ENCODE peak calls at places on chromosomes 5 and 9, in five cellular contexts. One of them, this sample, is unnamed.

GRCh38 chr9:134950404-134950760 is 32.7 kb upstream of the FCN1 start:
- DNase-seq in heart left ventricle: no peak
- DNase-seq in cardiac fibroblast: no peak
- DNase-seq in AG10803: no peak
- DNase-seq in PC-3: no peak
- DNase-seq in this sample: no peak

GRCh38 chr5:61020415-61020814 is 75.4 kb downstream of the NDUFAF2 start:
- DNase-seq in heart left ventricle: peak; percentile 17
- DNase-seq in cardiac fibroblast: peak; percentile 79
- DNase-seq in PC-3: no peak
- DNase-seq in AG10803: peak; percentile 33
- DNase-seq in this sample: peak; percentile 34

GRCh38 chr5:41369799-41370198 is 140.6 kb downstream of the PLCXD3 start:
- DNase-seq in heart left ventricle: no peak
- DNase-seq in PC-3: no peak
- DNase-seq in cardiac fibroblast: no peak
- DNase-seq in AG10803: no peak
- DNase-seq in this sample: no peak

GRCh38 chr5:32531885-32532520 is 53.4 kb upstream of the SUB1 start:
- DNase-seq in AG10803: peak; percentile 58
- DNase-seq in heart left ventricle: no peak
- DNase-seq in cardiac fibroblast: no peak
- DNase-seq in PC-3: peak; percentile 57
- DNase-seq in this sample: peak; percentile 53

GRCh38 chr9:14365667-14366066 is 51.7 kb upstream of the NFIB start:
- DNase-seq in PC-3: no peak
- DNase-seq in AG10803: peak; percentile 86
- DNase-seq in cardiac fibroblast: no peak
- DNase-seq in heart left ventricle: no peak
- DNase-seq in this sample: no peak

GRCh38 chr9:80885894-80886293 is 803.5 kb downstream of the TLE1 start:
- DNase-seq in PC-3: peak; percentile 13
- DNase-seq in AG10803: no peak
- DNase-seq in heart left ventricle: peak; percentile 20
- DNase-seq in cardiac fibroblast: peak; percentile 9
- DNase-seq in this sample: peak; percentile 34

GRCh38 chr5:124596595-124597388 is 149.6 kb downstream of the ZNF608 start:
- DNase-seq in heart left ventricle: no peak
- DNase-seq in cardiac fibroblast: peak; percentile 76
- DNase-seq in AG10803: peak; percentile 65
- DNase-seq in PC-3: peak; percentile 81
- DNase-seq in this sample: peak; percentile 88

GRCh38 chr5:149679876-149680809 is 50.0 kb upstream of the PPARGC1B start:
- DNase-seq in heart left ventricle: peak; percentile 68
- DNase-seq in PC-3: no peak
- DNase-seq in cardiac fibroblast: no peak
- DNase-seq in AG10803: no peak
- DNase-seq in this sample: no peak

GRCh38 chr9:120757268-120757900 is 35.8 kb downstream of the FBXW2 start:
- DNase-seq in heart left ventricle: no peak
- DNase-seq in cardiac fibroblast: no peak
- DNase-seq in PC-3: no peak
- DNase-seq in AG10803: no peak
- DNase-seq in this sample: no peak

GRCh38 chr5:153594785-153595184 is 104.3 kb downstream of the GRIA1 start:
- DNase-seq in cardiac fibroblast: no peak
- DNase-seq in heart left ventricle: no peak
- DNase-seq in PC-3: no peak
- DNase-seq in AG10803: no peak
- DNase-seq in this sample: no peak

GRCh38 chr5:2176581-2176980 is 293.9 kb upstream of the IRX4 start:
- DNase-seq in cardiac fibroblast: no peak
- DNase-seq in AG10803: no peak
- DNase-seq in heart left ventricle: no peak
- DNase-seq in PC-3: peak; percentile 32
- DNase-seq in this sample: no peak

GRCh38 chr9:72349240-72349639 is 15.8 kb downstream of the ZFAND5 start:
- DNase-seq in PC-3: no peak
- DNase-seq in AG10803: no peak
- DNase-seq in heart left ventricle: no peak
- DNase-seq in cardiac fibroblast: no peak
- DNase-seq in this sample: no peak

GRCh38 chr9:74379718-74380117 is 117.4 kb upstream of the RORB start:
- DNase-seq in AG10803: no peak
- DNase-seq in heart left ventricle: no peak
- DNase-seq in cardiac fibroblast: no peak
- DNase-seq in PC-3: peak; percentile 46
- DNase-seq in this sample: peak; percentile 78

GRCh38 chr5:176527246-176528222 is 9.7 kb downstream of the RNF44 start:
- DNase-seq in cardiac fibroblast: no peak
- DNase-seq in PC-3: no peak
- DNase-seq in AG10803: no peak
- DNase-seq in heart left ventricle: no peak
- DNase-seq in this sample: no peak

GRCh38 chr5:127813633-127814171 is 110.5 kb downstream of the CCDC192 start:
- DNase-seq in cardiac fibroblast: peak; percentile 70
- DNase-seq in AG10803: peak; percentile 88
- DNase-seq in heart left ventricle: no peak
- DNase-seq in PC-3: peak; percentile 83
- DNase-seq in this sample: peak; percentile 84

GRCh38 chr9:124940521-124940893 is 376 bp downstream of the GOLGA1 start:
- DNase-seq in AG10803: no peak
- DNase-seq in cardiac fibroblast: no peak
- DNase-seq in heart left ventricle: no peak
- DNase-seq in PC-3: peak; percentile 30
- DNase-seq in this sample: no peak

GRCh38 chr9:91101598-91102168 is 260.0 kb downstream of the AUH start:
- DNase-seq in cardiac fibroblast: no peak
- DNase-seq in heart left ventricle: no peak
- DNase-seq in PC-3: no peak
- DNase-seq in AG10803: no peak
- DNase-seq in this sample: no peak

GRCh38 chr5:140648132-140648432 is 453 bp downstream of the IK start:
- DNase-seq in AG10803: no peak
- DNase-seq in cardiac fibroblast: no peak
- DNase-seq in heart left ventricle: no peak
- DNase-seq in PC-3: no peak
- DNase-seq in this sample: no peak

GRCh38 chr9:114272739-114273431 is 50.0 kb upstream of the ORM1 start:
- DNase-seq in cardiac fibroblast: no peak
- DNase-seq in PC-3: no peak
- DNase-seq in AG10803: no peak
- DNase-seq in heart left ventricle: no peak
- DNase-seq in this sample: peak; percentile 37

GRCh38 chr9:114273461-114273881 is 49.4 kb upstream of the ORM1 start:
- DNase-seq in cardiac fibroblast: no peak
- DNase-seq in heart left ventricle: no peak
- DNase-seq in PC-3: no peak
- DNase-seq in AG10803: no peak
- DNase-seq in this sample: peak; percentile 89

GRCh38 chr9:114271556-114272510 is 51.1 kb upstream of the ORM1 start:
- DNase-seq in AG10803: peak; percentile 70
- DNase-seq in cardiac fibroblast: peak; percentile 46
- DNase-seq in PC-3: peak; percentile 15
- DNase-seq in heart left ventricle: peak; percentile 68
- DNase-seq in this sample: peak; percentile 67

GRCh38 chr9:114269023-114269422 is 53.9 kb upstream of the ORM1 start:
- DNase-seq in PC-3: no peak
- DNase-seq in cardiac fibroblast: no peak
- DNase-seq in heart left ventricle: no peak
- DNase-seq in AG10803: no peak
- DNase-seq in this sample: no peak

DNA sequence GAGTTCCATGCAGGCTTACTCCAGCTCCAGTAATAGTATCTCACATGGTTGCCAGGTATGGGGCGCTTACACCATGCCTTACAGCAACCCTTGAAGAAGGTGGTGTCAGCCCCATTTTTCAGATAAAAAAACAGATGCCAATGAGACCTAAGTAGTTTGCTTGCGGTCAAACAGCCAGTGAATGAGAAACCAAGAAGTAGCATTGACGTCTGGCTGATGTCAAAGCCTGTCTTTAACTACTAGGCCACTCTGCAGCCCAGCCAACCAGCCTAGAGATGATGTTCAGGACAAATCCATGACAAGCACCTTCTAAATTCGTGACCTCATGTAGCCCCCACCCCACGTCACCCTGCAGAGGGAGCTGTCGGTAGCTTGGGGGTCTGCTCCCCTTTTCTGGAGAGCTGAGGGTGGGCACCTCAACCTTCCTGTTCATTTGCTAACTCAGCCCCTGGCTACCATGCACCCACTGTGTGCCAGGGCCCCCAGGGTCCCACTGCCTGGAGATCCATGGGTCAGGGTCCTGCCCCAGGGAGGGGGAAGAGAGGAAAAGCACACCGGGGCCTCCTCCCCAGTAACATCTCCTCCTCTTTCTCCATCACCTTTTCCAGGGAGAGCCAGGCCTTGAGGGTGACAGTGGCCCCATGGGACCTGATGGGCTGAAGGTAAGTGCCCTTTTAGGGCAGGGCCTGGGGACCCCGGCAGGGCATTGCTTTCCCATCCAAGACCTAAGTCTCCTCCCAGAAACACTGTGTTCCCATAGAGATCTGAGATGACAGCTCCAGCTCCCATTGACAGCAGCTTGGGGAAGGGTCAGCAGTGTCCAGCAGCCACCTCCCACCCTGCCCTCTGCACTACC is 52.5 kb upstream of the ORM1 start:
- DNase-seq in heart left ventricle: no peak
- DNase-seq in PC-3: no peak
- DNase-seq in AG10803: no peak
- DNase-seq in cardiac fibroblast: no peak
- DNase-seq in this sample: no peak
- TF ChIP-seq CTCF in heart left ventricle: no peak
- TF ChIP-seq CTCF in PC-3: no peak
- TF ChIP-seq CTCF in AG10803: no peak
- TF ChIP-seq CTCF in cardiac fibroblast: no peak
- TF ChIP-seq CTCF in this sample: no peak

DNA sequence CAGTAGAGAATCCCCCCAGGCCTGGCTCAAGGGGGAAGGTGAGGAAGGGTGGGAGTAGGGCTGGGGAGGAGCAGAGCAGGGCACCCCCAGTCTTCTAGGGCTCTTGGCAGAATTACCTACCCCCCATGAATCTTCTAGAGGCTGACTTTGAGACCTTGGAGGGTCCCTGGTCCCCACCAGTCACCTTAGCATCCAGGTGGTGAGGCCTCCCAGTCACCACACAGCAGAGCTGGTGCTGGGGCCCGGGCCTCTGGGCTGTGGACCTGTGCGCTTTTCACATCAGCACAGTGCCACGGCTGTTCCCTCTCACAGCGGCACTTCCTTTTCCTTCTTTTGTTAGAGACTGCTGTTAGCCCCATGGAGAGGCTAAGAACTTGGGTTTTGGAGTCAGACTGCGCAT is 148.6 kb upstream of the PITX1 start:
- DNase-seq in cardiac fibroblast: no peak
- DNase-seq in heart left ventricle: no peak
- DNase-seq in PC-3: no peak
- DNase-seq in AG10803: no peak
- DNase-seq in this sample: no peak
- H3K4me3 ChIP-seq in cardiac fibroblast: no peak overlapping the region
- H3K4me3 ChIP-seq in heart left ventricle: no peak overlapping the region
- H3K4me3 ChIP-seq in PC-3: no peak overlapping the region
- H3K4me3 ChIP-seq in AG10803: no peak overlapping the region
- H3K4me3 ChIP-seq in this sample: no peak overlapping the region

DNA sequence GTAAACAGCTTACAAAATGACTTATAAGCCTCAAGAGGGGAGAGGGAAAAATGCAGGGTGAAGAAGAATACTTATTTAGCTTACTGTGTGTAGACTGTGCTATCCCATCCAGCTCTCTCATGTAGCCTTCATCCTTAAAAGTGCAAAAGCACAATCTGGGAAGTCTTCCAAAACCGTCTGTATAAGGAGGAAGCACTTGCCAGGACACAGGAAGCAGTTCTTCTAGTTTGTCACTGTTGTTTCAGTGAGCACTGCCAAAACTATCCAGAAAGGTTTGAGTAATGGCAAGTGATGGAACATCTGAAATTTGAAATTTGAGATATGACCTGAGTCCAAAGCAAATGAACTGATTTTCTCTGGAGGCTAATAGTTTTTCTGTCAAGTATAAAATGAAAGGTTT is 140.8 kb upstream of the ISL1 start:
- DNase-seq in AG10803: no peak
- DNase-seq in cardiac fibroblast: no peak
- DNase-seq in PC-3: peak; percentile 39
- DNase-seq in heart left ventricle: no peak
- DNase-seq in this sample: peak; percentile 41
- TF ChIP-seq CTCF in AG10803: no peak
- TF ChIP-seq CTCF in cardiac fibroblast: no peak
- TF ChIP-seq CTCF in PC-3: no peak
- TF ChIP-seq CTCF in heart left ventricle: no peak
- TF ChIP-seq CTCF in this sample: no peak

GRCh38 chr9:119004618-119004990 is 364.6 kb downstream of the BRINP1 start:
- DNase-seq in PC-3: no peak
- DNase-seq in cardiac fibroblast: peak; percentile 19
- DNase-seq in heart left ventricle: peak; percentile 86
- DNase-seq in AG10803: peak; percentile 90
- DNase-seq in this sample: peak; percentile 5

GRCh38 chr9:119005162-119005561 is 364.1 kb downstream of the BRINP1 start:
- DNase-seq in AG10803: peak; percentile 43
- DNase-seq in PC-3: no peak
- DNase-seq in cardiac fibroblast: no peak
- DNase-seq in heart left ventricle: no peak
- DNase-seq in this sample: no peak

GRCh38 chr9:119003882-119004617 is 365.2 kb downstream of the BRINP1 start:
- DNase-seq in PC-3: no peak
- DNase-seq in AG10803: peak; percentile 78
- DNase-seq in cardiac fibroblast: no peak
- DNase-seq in heart left ventricle: no peak
- DNase-seq in this sample: no peak

GRCh38 chr9:119009253-119009652 is 360.0 kb downstream of the BRINP1 start:
- DNase-seq in cardiac fibroblast: no peak
- DNase-seq in heart left ventricle: no peak
- DNase-seq in PC-3: no peak
- DNase-seq in AG10803: peak; percentile 40
- DNase-seq in this sample: peak; percentile 10
- H3K4me3 ChIP-seq in cardiac fibroblast: no peak overlapping the region
- H3K4me3 ChIP-seq in heart left ventricle: no peak overlapping the region
- H3K4me3 ChIP-seq in PC-3: no peak overlapping the region
- H3K4me3 ChIP-seq in AG10803: no peak overlapping the region
- H3K4me3 ChIP-seq in this sample: no peak overlapping the region